ENCODE peak calls at places on chromosomes 4 and X, in four cellular contexts. T is right atrium auricular region, J is transverse colon, X is aorta. Y is an unnamed sample.
A peak's percentile ranks its signal among the peaks of the same experiment; 100 is the strongest.

GRCh38 chr4:73438582-73439215 is 2.7 kb downstream of the AFP start:
- DNase-seq in J (no peak), T (no peak), X (no peak), Y (no peak)

GRCh38 chr4:62250100-62250499 is 1050.0 kb downstream of the ADGRL3 start:
- DNase-seq in J (no peak), X (no peak), T (no peak), Y (no peak)

GRCh38 chrX:73267979-73268378 is 53.3 kb upstream of the NAP1L2 start:
- DNase-seq in T (no peak), J (no peak), X (no peak), Y (no peak)

GRCh38 chrX:352181-352580 is 33.6 kb upstream of the GTPBP6 start:
- DNase-seq in J (no peak), T (no peak), X (no peak), Y (no peak)

GRCh38 chr4:78325244-78326187 is 226.1 kb upstream of the ANXA3 start:
- DNase-seq in J (peak; percentile 42), X (no peak), T (no peak), Y (no peak)

GRCh38 chr4:146165840-146166239 is 9.7 kb upstream of the LSM6 start:
- DNase-seq in T (no peak), J (no peak), X (no peak), Y (no peak)

GRCh38 chr4:129326810-129327209 is 230.9 kb downstream of the C4orf33 start:
- DNase-seq in X (no peak), T (no peak), J (no peak), Y (no peak)

GRCh38 chr4:108370291-108370690 is 201.6 kb upstream of the LEF1 start:
- DNase-seq in X (no peak), T (no peak), J (no peak), Y (no peak)

GRCh38 chrX:28058906-28059305 is 77.7 kb upstream of the DCAF8L1 start:
- DNase-seq in X (no peak), J (peak; percentile 38), T (peak; percentile 26), Y (no peak)

GRCh38 chrX:105876658-105877057 is 54.3 kb downstream of the NRK start:
- DNase-seq in T (no peak), J (no peak), X (no peak), Y (no peak)

GRCh38 chrX:2697741-2698294 is 6.7 kb downstream of the CD99 start:
- DNase-seq in T (no peak), X (no peak), J (no peak), Y (no peak)

GRCh38 chrX:78131117-78131516 is 8.3 kb downstream of the TAF9B start:
- DNase-seq in T (no peak), X (no peak), J (no peak), Y (no peak)

GRCh38 chrX:78125148-78125547 is 14.3 kb downstream of the TAF9B start:
- DNase-seq in X (no peak), T (no peak), J (no peak), Y (no peak)

GRCh38 chrX:78130396-78130795 is 9.1 kb downstream of the TAF9B start:
- DNase-seq in T (no peak), X (no peak), J (no peak), Y (no peak)

GRCh38 chrX:78133561-78133960 is 5.9 kb downstream of the TAF9B start:
- DNase-seq in X (no peak), J (no peak), T (no peak), Y (no peak)

DNA sequence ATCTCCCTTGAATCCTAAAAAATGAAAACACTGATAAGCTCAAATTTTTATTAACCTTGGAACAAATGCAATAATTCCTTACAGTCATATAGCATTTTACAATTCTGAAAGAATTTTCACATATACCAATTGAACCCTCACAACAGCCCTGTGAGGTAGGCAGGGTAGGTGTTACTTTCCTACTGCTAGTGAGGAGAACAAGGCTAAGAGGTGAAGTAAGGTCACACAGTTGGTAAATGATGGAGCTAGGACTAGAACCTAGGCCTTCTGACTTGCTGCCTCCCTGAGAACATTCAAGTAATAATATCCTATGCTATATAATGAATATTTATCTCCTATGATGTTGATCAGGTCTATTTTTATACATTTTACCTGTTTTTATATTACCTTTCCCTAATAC is 9.7 kb downstream of the TAF9B start:
- DNase-seq in T (no peak), J (no peak), X (no peak), Y (no peak)
- H3K36me3 ChIP-seq in T (peaks cover 23% of the 10 kb centered on the region), J (no peaks in the 10 kb centered on the region), X (peaks cover 2% of the 10 kb centered on the region), Y (peaks cover 4% of the 10 kb centered on the region)

DNA sequence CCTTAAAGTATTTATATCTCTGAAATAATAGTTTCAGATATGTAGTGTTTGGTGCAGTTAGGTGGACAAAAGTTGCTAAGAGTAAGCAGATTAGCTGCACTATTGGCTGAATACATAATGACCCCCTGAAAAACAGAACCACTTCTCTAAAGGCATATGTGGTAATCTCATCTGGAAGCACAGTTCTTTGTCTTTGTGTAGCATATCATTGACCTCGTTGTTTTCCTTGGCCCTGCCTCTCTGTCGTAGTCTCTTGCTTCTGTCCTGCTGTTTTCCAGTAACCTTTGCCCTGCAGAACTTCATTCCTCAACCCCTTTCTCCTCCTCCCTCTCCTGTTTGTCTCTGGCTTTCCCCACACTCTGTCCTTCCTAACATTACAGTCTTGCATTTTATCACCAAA is 41.4 kb downstream of the JADE3 start:
- DNase-seq in J (no peak), X (no peak), T (no peak), Y (no peak)
- H3K4me3 ChIP-seq in J (no peak overlapping the region), X (no peak overlapping the region), T (no peak overlapping the region), Y (no peak overlapping the region)

DNA sequence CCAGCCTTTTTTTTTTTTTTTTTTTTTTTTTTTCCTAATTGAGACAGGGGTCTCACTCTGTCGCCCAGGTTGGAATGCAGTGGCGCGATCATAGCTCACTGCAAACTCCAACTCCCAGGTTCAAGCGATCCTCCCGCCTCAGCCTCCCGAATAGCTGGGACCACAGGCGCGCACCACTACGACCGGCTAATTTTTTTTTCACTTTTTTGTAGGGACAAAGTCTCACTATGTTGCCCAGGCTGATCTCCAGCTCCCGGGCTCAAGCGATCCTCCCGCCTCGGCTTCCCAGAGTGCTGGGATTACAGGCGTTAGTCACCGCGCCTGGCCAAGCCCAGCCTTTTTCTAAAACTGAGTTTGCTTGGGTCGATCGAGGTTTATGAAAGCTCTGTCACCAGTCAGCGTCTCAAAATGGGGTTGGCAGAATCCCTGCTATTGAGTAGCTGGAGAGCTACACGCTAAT is 1.3 kb upstream of the OTUD5 start:
- DNase-seq in T (peak; percentile 67), X (peak; percentile 85), J (peak; percentile 47), Y (peak; percentile 30)
- H3K9me3 ChIP-seq in T (no peaks in the 10 kb centered on the region), X (no peaks in the 10 kb centered on the region), J (no peaks in the 10 kb centered on the region), Y (peaks cover 5% of the 10 kb centered on the region)

GRCh38 chr4:3605491-3605890 is 73.3 kb upstream of the LRPAP1 start:
- DNase-seq in T (no peak), X (no peak), J (no peak), Y (no peak)
- H3K36me3 ChIP-seq in T (no peaks in the 10 kb centered on the region), X (no peaks in the 10 kb centered on the region), J (no peaks in the 10 kb centered on the region), Y (no peaks in the 10 kb centered on the region)

GRCh38 chr4:83214079-83214478 is 70.5 kb downstream of the COQ2 start:
- DNase-seq in J (no peak), T (no peak), X (no peak), Y (no peak)

GRCh38 chr4:83208371-83208770 is 76.2 kb downstream of the COQ2 start:
- DNase-seq in T (no peak), J (no peak), X (no peak), Y (no peak)

GRCh38 chr4:83213640-83214039 is 71.0 kb downstream of the COQ2 start:
- DNase-seq in J (no peak), X (no peak), T (no peak), Y (no peak)

GRCh38 chr4:83208776-83209365 is 75.7 kb downstream of the COQ2 start:
- DNase-seq in T (no peak), J (no peak), X (no peak), Y (peak; percentile 9)

DNA sequence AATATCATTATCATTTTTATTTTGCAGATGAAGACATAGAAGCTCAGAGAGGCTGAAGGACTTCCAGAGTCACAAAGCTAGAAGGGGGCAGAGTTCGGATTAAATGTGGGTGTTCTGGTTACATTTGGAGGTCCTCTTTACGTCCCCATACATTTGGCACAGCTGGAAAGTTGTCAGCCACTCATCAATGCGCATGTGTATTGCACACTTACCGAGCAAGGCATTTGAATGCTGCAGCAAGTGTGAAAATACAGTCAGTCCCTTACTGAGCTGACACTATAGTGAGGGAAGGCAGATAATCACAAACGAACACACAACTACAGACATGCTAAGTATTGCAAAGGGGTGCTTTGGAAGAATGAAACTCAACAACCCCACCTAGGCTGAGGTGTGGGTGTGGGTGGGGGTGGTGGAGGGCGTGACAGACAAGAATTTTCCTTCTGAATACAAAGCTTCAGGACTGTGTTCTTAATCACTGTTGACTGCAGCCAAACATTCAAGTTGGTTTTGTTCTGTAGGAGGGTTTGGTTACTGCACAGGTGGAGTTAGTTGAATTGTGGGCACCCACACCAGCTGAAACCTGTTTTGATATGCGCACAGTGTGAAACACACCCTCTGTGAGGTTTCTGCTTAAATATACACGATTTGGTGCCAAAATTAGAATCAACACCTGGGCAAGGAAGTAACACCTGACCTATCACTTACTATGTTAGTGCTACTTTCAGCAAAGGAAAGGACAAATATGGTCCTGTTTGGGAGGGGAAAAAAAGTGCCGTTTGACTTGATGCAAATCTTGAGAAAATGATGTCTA is 72.4 kb downstream of the COQ2 start:
- DNase-seq in X (no peak), T (no peak), J (peak; percentile 71), Y (no peak)
- H3K4me3 ChIP-seq in X (no peak overlapping the region), T (no peak overlapping the region), J (no peak overlapping the region), Y (no peak overlapping the region)

DNA sequence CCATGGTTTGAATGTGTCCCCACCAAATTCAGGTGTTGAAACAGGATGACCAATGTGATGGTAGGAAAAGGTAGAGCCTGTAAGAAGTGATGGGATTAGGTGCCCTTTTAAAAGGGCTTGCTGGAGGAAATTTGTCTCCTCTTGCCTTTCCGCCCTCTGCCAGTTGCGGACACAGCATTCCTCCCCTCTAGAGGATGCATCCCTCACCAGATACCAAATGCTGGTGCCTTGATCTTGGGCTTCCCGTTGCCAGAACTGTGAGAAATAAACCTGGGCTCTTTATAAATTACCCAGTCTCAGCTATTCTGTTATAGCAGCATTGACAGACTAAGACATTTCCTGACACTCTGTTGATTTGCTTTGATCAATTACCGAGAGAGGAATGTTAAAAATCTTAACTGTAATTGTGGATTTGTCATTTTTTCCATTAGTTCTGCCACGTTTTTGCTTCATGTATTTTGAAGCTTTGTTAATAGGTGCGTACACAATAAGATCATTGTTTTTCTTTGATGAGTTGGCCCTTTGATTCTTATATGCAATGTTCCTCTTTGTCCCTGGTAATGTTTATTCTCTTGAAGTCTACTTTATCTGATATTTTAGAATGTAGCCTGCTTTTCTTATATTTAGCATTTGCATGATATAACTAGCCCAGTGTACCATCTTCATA is 13.3 kb downstream of the NFKB1 start:
- DNase-seq in J (no peak), X (no peak), T (no peak), Y (no peak)
- H3K9me3 ChIP-seq in J (no peaks in the 10 kb centered on the region), X (no peaks in the 10 kb centered on the region), T (no peaks in the 10 kb centered on the region), Y (peaks cover 3% of the 10 kb centered on the region)

GRCh38 chr4:26700110-26700509 is 116.2 kb downstream of the TBC1D19 start:
- DNase-seq in J (no peak), X (no peak), T (no peak), Y (no peak)

GRCh38 chr4:26707342-26707741 is 123.5 kb downstream of the TBC1D19 start:
- DNase-seq in X (no peak), J (no peak), T (no peak), Y (no peak)

GRCh38 chr4:26701095-26701494 is 117.2 kb downstream of the TBC1D19 start:
- DNase-seq in X (no peak), T (no peak), J (no peak), Y (no peak)

GRCh38 chr4:26701786-26702227 is 117.9 kb downstream of the TBC1D19 start:
- DNase-seq in X (no peak), J (no peak), T (no peak), Y (no peak)
- H3K36me3 ChIP-seq in X (no peaks in the 10 kb centered on the region), J (no peaks in the 10 kb centered on the region), T (no peaks in the 10 kb centered on the region), Y (no peaks in the 10 kb centered on the region)

Y was measured in WERI-Rb-1.